ENCODE peak calls at places on chromosome 9, in seven cellular contexts. Q, T, A, H, I, W and F are unnamed samples.

GRCh38 chr9:85185486-85186217 is 516.1 kb downstream of the NTRK2 start:
- DNase-seq in I (no peak), A (no peak), T (no peak), Q (no peak), H (no peak), W (no peak), F (no peak)

GRCh38 chr9:97514531-97514930 is 13.1 kb downstream of the TMOD1 start:
- DNase-seq in T (no peak), W (no peak), Q (no peak), A (no peak), H (no peak), I (peak), F (no peak)

GRCh38 chr9:33924978-33925797 is 108.2 kb downstream of the UBE2R2 start:
- DNase-seq in A (no peak), H (no peak), T (no peak), W (no peak), Q (peak), I (peak), F (peak)

GRCh38 chr9:106878081-106878837 is 15.3 kb downstream of the ZNF462 start:
- DNase-seq in I (no peak), Q (no peak), W (no peak), T (no peak), A (no peak), H (no peak), F (no peak)

GRCh38 chr9:112531666-112532282 is 45.1 kb downstream of the KIAA1958 start:
- DNase-seq in Q (no peak), A (no peak), I (no peak), T (no peak), W (no peak), H (no peak), F (no peak)

GRCh38 chr9:120909904-120910303 is 16.7 kb downstream of the TRAF1 start:
- DNase-seq in I (no peak), Q (no peak), T (no peak), A (no peak), W (no peak), H (no peak), F (no peak)

GRCh38 chr9:4741365-4742031 is 496 bp upstream of the AK3 start:
- DNase-seq in I (peak), A (no peak), H (peak), W (peak), T (no peak), Q (no peak), F (no peak)

GRCh38 chr9:99052849-99053715 is 51.8 kb upstream of the TGFBR1 start:
- DNase-seq in T (no peak), I (no peak), A (no peak), W (no peak), H (no peak), Q (no peak), F (no peak)

GRCh38 chr9:87140605-87141109 is 193.4 kb upstream of the GAS1 start:
- DNase-seq in Q (no peak), I (no peak), T (no peak), W (no peak), H (no peak), A (no peak), F (no peak)

GRCh38 chr9:15469406-15469805 is 41.4 kb downstream of the PSIP1 start:
- DNase-seq in I (no peak), W (no peak), Q (no peak), T (no peak), A (no peak), H (no peak), F (no peak)

GRCh38 chr9:96187108-96187695 is 114.8 kb downstream of the HSD17B3 start:
- DNase-seq in T (peak), A (peak), H (no peak), Q (no peak), I (no peak), W (peak), F (no peak)

GRCh38 chr9:21965401-21965951 is 28.7 kb downstream of the CDKN2A start:
- DNase-seq in Q (no peak), A (no peak), I (peak), T (peak), H (no peak), W (peak), F (no peak)

GRCh38 chr9:137820161-137820855 is 57.3 kb upstream of the CACNA1B start:
- DNase-seq in Q (peak), W (no peak), T (no peak), A (no peak), H (no peak), I (no peak), F (no peak)

GRCh38 chr9:116275418-116276295 is 122.1 kb downstream of the PAPPA start:
- DNase-seq in T (no peak), W (no peak), Q (no peak), H (no peak), A (no peak), I (no peak), F (no peak)

GRCh38 chr9:112925058-112925641 is 34.5 kb upstream of the SLC46A2 start:
- DNase-seq in H (no peak), Q (no peak), A (no peak), W (no peak), T (no peak), I (no peak), F (peak)

GRCh38 chr9:653421-653820 is 188.1 kb upstream of the DMRT1 start:
- DNase-seq in H (no peak), I (no peak), A (no peak), W (no peak), Q (no peak), T (no peak), F (no peak)

GRCh38 chr9:114549677-114550330 is 37.8 kb upstream of the ATP6V1G1 start:
- DNase-seq in T (no peak), W (no peak), A (no peak), H (no peak), I (no peak), Q (no peak), F (no peak)

GRCh38 chr9:116286287-116286686 is 132.7 kb downstream of the PAPPA start:
- DNase-seq in W (no peak), T (no peak), Q (no peak), A (no peak), H (no peak), I (no peak), F (no peak)

GRCh38 chr9:136566899-136567298 is 21.1 kb upstream of the NOTCH1 start:
- DNase-seq in Q (peak), T (no peak), H (peak), W (no peak), I (peak), A (no peak), F (no peak)

GRCh38 chr9:136568288-136569081 is 22.6 kb upstream of the NOTCH1 start:
- DNase-seq in A (no peak), I (peak), Q (no peak), H (peak), W (no peak), T (no peak), F (no peak)

GRCh38 chr9:136566553-136566895 is 20.7 kb upstream of the NOTCH1 start:
- DNase-seq in T (no peak), W (no peak), Q (no peak), H (no peak), I (no peak), A (no peak), F (no peak)

GRCh38 chr9:136565722-136566552 is 20.1 kb upstream of the NOTCH1 start:
- DNase-seq in T (no peak), A (no peak), W (no peak), I (no peak), Q (no peak), H (no peak), F (no peak)

DNA sequence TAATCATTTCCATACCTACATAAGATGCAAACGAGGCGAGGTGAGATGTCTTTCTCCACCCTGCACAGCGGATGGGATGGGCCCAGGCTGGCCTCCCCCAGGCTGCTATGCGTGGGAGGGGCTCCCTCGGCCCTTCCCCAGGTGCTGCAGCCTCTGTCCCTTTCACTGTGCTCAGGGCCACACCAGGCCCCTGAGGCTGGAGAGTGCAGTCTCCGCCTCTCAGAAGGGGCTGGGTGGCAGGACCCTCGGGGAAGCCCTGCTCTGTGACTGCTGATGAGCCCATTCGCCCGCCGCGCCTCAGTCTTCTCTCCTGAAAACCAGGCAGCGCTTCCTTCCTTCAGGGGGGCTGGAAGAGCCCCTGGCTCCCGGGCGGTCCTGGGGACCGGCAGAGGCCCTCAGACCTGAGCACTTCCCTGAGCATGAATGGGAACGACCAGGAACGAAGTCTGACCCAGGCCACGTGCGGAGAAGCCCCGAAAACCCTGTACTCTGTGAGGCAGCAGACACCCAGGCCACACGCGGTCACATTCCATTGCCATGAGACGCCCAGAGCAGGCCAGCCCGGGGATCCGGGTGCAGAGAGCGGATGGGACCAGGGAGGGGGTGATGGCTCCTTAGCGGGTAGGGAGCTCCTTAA is 21.9 kb upstream of the NOTCH1 start:
- DNase-seq in A (no peak), I (peak), H (peak), T (no peak), Q (no peak), W (no peak), F (no peak)
- H3K4me3 ChIP-seq in A (no peak), I (no peak), H (peak), T (no peak), Q (no peak), W (no peak), F (no peak)

GRCh38 chr9:37002413-37003217 is 31.5 kb downstream of the PAX5 start:
- DNase-seq in I (no peak), A (no peak), T (no peak), W (no peak), H (no peak), Q (no peak), F (no peak)
- H3K4me3 ChIP-seq in I (no peak), A (no peak), T (no peak), W (no peak), H (no peak), Q (no peak), F (no peak)

DNA sequence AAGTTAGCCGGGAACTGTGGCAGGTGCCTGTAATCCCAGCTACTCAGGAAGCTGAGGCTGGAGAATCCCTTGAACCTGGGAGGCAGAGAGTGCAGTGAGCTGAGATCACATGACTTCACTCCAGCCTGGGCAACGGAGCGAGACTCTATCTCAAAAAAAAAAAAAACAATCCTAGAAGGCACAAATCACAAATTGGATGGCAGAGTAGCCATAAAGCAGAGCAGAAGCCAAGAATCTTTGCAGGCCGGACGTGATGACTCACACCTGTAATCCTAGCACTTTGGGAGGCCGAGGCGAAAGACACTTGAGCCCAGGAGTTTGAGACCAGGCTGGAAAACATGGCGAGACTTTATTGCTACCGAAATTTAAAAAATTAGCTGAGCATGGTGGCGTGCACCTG is 9.2 kb upstream of the FUBP3 start:
- DNase-seq in A (no peak), Q (no peak), H (no peak), T (no peak), I (no peak), W (no peak), F (no peak)
- H3K4me3 ChIP-seq in A (no peak), Q (no peak), H (no peak), T (no peak), I (no peak), W (no peak), F (no peak)

GRCh38 chr9:135023389-135023788 is 64.1 kb upstream of the OLFM1 start:
- DNase-seq in T (peak), H (no peak), Q (no peak), A (no peak), W (no peak), I (no peak), F (no peak)
- H3K4me3 ChIP-seq in T (no peak), H (no peak), Q (no peak), A (no peak), W (no peak), I (no peak), F (no peak)

GRCh38 chr9:117487555-117488175 is 72.8 kb upstream of the ASTN2 start:
- DNase-seq in H (peak), Q (peak), W (peak), A (peak), T (peak), I (peak), F (peak)
- H3K4me3 ChIP-seq in H (no peak), Q (peak), W (no peak), A (no peak), T (no peak), I (no peak), F (peak)

DNA sequence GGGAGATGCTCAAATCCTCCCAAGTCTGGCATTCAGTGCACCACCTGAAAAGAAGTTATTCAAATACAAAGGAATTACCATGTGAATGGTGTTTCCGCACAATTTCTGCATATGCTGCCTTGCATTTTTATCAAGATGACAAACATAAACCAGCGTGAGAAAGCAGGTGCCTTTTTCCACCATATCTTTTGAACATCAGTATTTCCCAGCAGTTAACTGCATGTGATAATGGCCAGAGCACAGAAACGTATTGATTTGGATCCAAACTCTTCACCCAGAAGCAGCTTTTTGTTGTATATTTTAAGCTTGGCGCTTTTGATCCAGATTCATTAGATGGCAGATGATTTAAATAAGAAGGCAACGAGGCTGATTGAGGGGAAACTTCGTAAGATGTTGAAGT is 808.0 kb downstream of the TLE1 start:
- DNase-seq in Q (no peak), T (no peak), I (no peak), A (no peak), W (no peak), H (no peak), F (no peak)
- H3K4me3 ChIP-seq in Q (no peak), T (no peak), I (no peak), A (no peak), W (no peak), H (no peak), F (no peak)

DNA sequence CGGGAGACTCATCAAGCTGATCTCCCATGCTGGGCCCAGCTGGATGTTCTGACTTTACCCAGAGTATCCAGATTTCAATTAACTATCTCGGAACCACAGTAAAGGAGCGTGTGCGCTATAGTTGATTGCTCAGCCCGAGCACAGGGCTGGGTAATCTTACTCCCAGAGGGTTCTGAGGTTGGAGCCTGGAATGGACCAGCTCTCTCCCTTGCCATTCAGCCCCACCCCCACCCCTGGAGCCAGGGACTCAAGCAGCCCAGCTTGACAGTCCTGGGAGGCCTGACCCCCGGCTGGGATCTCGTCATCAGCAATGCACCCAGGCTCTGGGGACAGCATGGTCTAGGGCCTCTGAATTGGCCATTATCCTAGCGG is 23.7 kb upstream of the PTGES start:
- DNase-seq in W (no peak), A (no peak), H (no peak), T (no peak), I (peak), Q (no peak), F (no peak)
- H3K4me3 ChIP-seq in W (peak), A (no peak), H (no peak), T (no peak), I (no peak), Q (no peak), F (no peak)

GRCh38 chr9:68708089-68708488 is 3.0 kb downstream of the PIP5K1B start:
- DNase-seq in W (no peak), H (no peak), A (no peak), Q (no peak), T (no peak), I (no peak), F (no peak)
- H3K4me3 ChIP-seq in W (no peak), H (no peak), A (peak), Q (peak), T (peak), I (no peak), F (no peak)